ENCODE peak calls at places on chromosomes 1 and 21, in six cellular contexts. L is GM23338, P is adrenal gland, Y is ovary, H is neural progenitor cell, Q is pancreas. G is an unnamed sample.

GRCh38 chr1:207996632-207997031 is 85.7 kb upstream of the CD34 start:
- DNase-seq in L (no peak), P (no peak), Y (no peak), H (no peak), Q (no peak), G (no peak)

GRCh38 chr1:150994248-150994647 is 12.2 kb downstream of the ANXA9 start:
- DNase-seq in L (no peak), P (no peak), Y (no peak), H (no peak), Q (no peak), G (no peak)

GRCh38 chr1:118989878-118990378 is 1.8 kb upstream of the TBX15 start:
- DNase-seq in L (peak; percentile 90), P (no peak), Y (no peak), H (peak; percentile 56), Q (no peak), G (no peak)

GRCh38 chr21:44303490-44303981 is 3.7 kb downstream of the PFKL start:
- DNase-seq in L (no peak), P (no peak), Y (no peak), H (no peak), Q (no peak), G (no peak)

GRCh38 chr1:185244015-185244747 is 72.9 kb downstream of the IVNS1ABP start:
- DNase-seq in L (no peak), P (no peak), Y (no peak), H (no peak), Q (no peak), G (no peak)

GRCh38 chr1:192951961-192952460 is 107.1 kb downstream of the UCHL5 start:
- DNase-seq in L (no peak), P (no peak), Y (no peak), H (no peak), Q (no peak), G (no peak)

GRCh38 chr1:200751717-200752116 is 13.0 kb downstream of the CAMSAP2 start:
- DNase-seq in L (no peak), P (no peak), Y (no peak), H (no peak), Q (no peak), G (no peak)

GRCh38 chr1:19338323-19338762 is 26.2 kb downstream of the SLC66A1 start:
- DNase-seq in L (peak; percentile 91), P (no peak), Y (no peak), H (peak; percentile 81), Q (peak; percentile 31), G (no peak)

GRCh38 chr1:64440423-64440822 is 29.5 kb upstream of the CACHD1 start:
- DNase-seq in L (no peak), P (no peak), Y (no peak), H (no peak), Q (no peak), G (no peak)

GRCh38 chr1:7478797-7479499 is 292.1 kb upstream of the VAMP3 start:
- DNase-seq in L (no peak), P (peak; percentile 55), Y (peak; percentile 92), H (no peak), Q (peak; percentile 52), G (no peak)

GRCh38 chr1:109980324-109981127 is 4.0 kb upstream of the AHCYL1 start:
- DNase-seq in L (peak; percentile 69), P (no peak), Y (no peak), H (peak; percentile 46), Q (peak; percentile 47), G (no peak)

GRCh38 chr1:229058716-229059115 is 212.2 kb upstream of the RAB4A start:
- DNase-seq in L (peak; percentile 13), P (no peak), Y (no peak), H (no peak), Q (no peak), G (no peak)

GRCh38 chr1:225664762-225665161 is 11.8 kb upstream of the ENAH start:
- DNase-seq in L (no peak), P (no peak), Y (no peak), H (no peak), Q (no peak), G (no peak)

DNA sequence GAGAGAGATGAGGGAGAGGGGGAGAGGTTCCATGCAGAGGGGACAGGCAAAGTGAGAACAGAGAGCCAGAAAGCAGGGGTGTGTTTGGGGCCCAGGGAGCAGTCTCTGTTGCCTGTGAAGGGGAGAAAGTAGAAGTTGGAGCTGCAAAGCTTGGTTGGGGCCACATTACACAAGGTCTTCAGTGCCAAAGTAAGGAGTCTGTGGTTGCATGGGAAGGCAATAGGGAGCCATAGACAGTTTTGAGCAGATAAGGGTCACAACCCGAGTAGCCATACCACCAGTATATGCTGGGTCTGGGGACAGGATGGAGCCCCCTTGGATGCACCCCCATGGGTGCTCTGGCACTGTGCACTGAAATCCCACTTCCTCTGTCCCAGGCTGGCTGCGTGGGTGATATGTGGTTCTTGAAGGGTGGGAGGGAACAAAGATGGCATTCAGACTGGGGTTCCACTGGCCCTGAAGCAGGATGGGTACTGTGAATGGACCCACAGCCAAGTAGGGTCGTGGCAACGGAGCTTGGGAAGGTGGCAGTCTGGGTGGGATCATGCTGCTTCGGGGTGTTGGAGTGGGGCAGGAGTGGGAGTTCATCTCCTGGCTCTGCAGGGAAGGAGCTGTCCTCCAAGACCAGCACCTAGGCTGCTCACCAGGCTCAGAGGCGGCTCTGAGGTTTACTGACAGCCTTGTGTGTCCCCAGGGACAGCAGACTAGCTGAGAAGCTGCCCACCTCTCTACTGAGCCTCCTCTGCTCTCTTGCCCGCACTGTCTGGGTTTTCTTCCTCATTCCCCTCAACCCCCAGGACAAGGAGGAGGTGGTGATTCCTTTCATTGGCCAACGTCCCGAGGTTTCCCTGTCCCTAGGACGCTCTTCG is 12.1 kb downstream of the DRAXIN start:
- DNase-seq in L (no peak), P (no peak), Y (no peak), H (no peak), Q (no peak), G (no peak)
- H3K4me1 ChIP-seq in L (peaks cover 51% of the 10 kb centered on the region), P (peaks cover 7% of the 10 kb centered on the region), Y (no peaks in the 10 kb centered on the region), H (peaks cover 48% of the 10 kb centered on the region), Q (no peaks in the 10 kb centered on the region), G (peaks cover 19% of the 10 kb centered on the region)

DNA sequence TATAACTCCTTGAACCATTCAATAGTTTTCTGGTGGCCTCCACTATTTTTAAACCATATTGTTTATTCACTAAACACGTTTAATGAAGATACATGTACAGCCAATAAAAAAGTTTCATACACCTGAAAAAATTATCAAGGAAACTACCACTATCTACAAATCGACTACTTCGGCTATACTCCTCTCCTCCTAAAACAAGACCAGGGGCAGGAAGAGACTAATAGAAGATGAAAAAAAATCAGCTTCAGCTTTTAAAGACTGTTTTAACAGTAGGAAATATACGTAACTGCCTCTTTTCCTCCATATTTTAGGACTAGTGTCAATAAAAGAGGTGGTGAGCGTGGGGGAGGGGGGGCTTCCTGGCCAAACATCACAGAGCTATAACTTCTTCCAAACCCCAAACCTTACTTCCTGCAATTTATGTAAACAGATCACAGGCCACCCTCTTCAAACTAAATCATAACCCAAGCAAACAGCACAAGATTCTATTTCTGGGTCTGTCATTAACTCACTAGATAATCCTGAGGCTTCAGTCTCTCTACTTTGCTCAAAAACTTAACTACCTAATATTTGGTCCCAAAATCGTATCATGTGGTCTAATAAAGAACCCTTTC is 15.1 kb downstream of the FOXJ3 start:
- DNase-seq in L (no peak), P (no peak), Y (no peak), H (no peak), Q (no peak), G (no peak)
- H3K27ac ChIP-seq in L (no peak overlapping the region), P (no peak overlapping the region), Y (no peak overlapping the region), H (no peak overlapping the region), Q (no peak overlapping the region), G (no peak overlapping the region)

DNA sequence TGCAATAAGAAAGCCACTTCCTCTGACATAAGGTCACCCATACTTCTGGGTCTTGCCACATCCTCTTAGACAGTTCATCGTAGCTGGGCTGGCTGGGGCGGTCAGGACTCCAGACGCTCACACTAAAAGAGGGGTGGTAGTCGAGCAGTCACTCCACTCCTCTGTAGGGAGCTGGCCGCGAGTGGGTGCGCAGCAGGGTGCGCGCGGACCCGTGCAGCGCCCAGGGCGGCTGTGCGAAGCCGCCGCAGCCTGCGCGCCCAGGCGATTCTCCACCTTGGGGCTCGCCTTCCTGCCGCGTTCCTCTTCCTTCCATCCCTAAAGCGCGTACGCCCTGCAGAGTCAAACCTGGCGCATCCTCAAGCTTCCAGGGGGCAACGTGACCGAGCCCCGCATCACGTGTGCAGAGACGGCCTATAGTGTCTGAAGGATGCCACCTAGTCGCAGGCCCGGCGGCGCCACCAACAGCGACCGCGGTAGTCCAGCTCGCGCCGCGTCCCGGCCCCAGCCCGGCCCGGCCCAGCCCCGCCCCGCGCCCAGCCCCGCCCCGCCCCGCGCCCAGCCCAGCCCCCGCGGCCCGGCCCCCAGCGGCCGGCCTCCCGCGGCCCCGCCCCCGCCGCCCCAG is 360 bp upstream of the PRDX6 start:
- DNase-seq in L (peak; percentile 97), P (peak; percentile 93), Y (peak; percentile 89), H (peak; percentile 97), Q (peak; percentile 92), G (peak; percentile 96)
- TF ChIP-seq CTCF in L (no peak), P (no peak), Y (no peak), H (no peak), Q (no peak), G (no peak)

DNA sequence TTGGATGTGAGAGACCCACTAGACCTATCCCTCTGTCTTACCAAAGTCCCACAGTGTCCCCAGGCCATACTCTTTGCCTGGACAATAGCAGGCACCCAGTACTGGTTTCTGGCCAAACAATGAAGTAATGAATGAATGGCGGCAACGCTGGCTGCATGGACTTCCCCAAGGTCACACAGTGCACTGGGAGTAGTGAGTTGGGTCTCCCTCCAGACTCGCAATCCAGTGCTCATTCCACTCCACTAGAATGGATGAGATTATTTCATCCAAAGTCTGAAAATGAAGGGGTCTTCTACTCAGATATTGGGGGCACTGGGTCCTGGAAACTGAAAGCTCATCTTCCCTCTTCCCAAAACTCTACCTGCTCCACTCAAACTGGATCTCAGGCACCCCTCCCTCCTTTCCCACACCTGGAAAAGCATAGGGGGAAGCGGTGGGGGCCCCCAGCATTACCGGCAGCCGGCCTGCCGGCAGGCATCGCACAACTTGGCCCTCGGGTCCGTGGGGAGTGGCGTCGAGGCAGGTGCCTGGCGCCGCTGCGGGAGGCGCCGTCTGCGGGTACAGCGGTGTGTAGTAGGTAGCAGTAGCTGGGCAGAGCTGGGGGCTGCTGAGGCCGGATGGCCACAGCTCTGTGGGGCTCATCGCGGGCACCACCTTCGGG is 814 bp downstream of the E2F2 start:
- DNase-seq in L (no peak), P (no peak), Y (peak; percentile 28), H (peak; percentile 16), Q (no peak), G (no peak)
- H3K4me1 ChIP-seq in L (peaks cover 24% of the 10 kb centered on the region), P (peaks cover 47% of the 10 kb centered on the region), Y (peaks cover 9% of the 10 kb centered on the region), H (peaks cover 28% of the 10 kb centered on the region), Q (peaks cover 7% of the 10 kb centered on the region), G (peaks cover 92% of the 10 kb centered on the region)

G was measured in suprapubic skin.